ENCODE peak calls at places on chromosomes 1 and 21, in four cellular contexts. One of them, this sample, is unnamed.

GRCh38 chr1:207071426-207071825 is 17.2 kb upstream of the C4BPB start:
- DNase-seq in left kidney: no peak
- DNase-seq in fibroblast of gingiva: no peak
- DNase-seq in nucleus accumbens: no peak
- DNase-seq in this sample: no peak

GRCh38 chr1:28273216-28273860 is 14.0 kb downstream of the SESN2 start:
- DNase-seq in left kidney: no peak
- DNase-seq in nucleus accumbens: no peak
- DNase-seq in fibroblast of gingiva: no peak
- DNase-seq in this sample: peak

GRCh38 chr1:40384887-40385286 is 11.4 kb downstream of the SMAP2 start:
- DNase-seq in left kidney: no peak
- DNase-seq in nucleus accumbens: no peak
- DNase-seq in fibroblast of gingiva: no peak
- DNase-seq in this sample: no peak

GRCh38 chr1:111491070-111491469 is 12.4 kb downstream of the ADORA3 start:
- DNase-seq in fibroblast of gingiva: no peak
- DNase-seq in left kidney: no peak
- DNase-seq in nucleus accumbens: no peak
- DNase-seq in this sample: no peak

GRCh38 chr21:44502559-44502958 is 37.4 kb downstream of the KRTAP10-1 start:
- DNase-seq in left kidney: no peak
- DNase-seq in fibroblast of gingiva: no peak
- DNase-seq in nucleus accumbens: no peak
- DNase-seq in this sample: no peak

GRCh38 chr21:33732038-33732437 is 89.7 kb downstream of the ITSN1 start:
- DNase-seq in fibroblast of gingiva: no peak
- DNase-seq in nucleus accumbens: no peak
- DNase-seq in left kidney: no peak
- DNase-seq in this sample: no peak

GRCh38 chr1:103220503-103221095 is 112.3 kb upstream of the COL11A1 start:
- DNase-seq in nucleus accumbens: no peak
- DNase-seq in fibroblast of gingiva: peak
- DNase-seq in left kidney: peak
- DNase-seq in this sample: peak

GRCh38 chr1:71080178-71080781 is 555 bp downstream of the ZRANB2 start:
- DNase-seq in left kidney: peak
- DNase-seq in fibroblast of gingiva: no peak
- DNase-seq in nucleus accumbens: no peak
- DNase-seq in this sample: peak

GRCh38 chr21:34875830-34876229 is 173.3 kb downstream of the RUNX1 start:
- DNase-seq in fibroblast of gingiva: peak
- DNase-seq in nucleus accumbens: no peak
- DNase-seq in left kidney: no peak
- DNase-seq in this sample: peak

GRCh38 chr1:230268371-230269170 is 157.6 kb downstream of the PGBD5 start:
- DNase-seq in fibroblast of gingiva: peak
- DNase-seq in left kidney: peak
- DNase-seq in nucleus accumbens: peak
- DNase-seq in this sample: peak

GRCh38 chr1:197614916-197615692 is 160.2 kb downstream of the DENND1B start:
- DNase-seq in left kidney: peak
- DNase-seq in nucleus accumbens: peak
- DNase-seq in fibroblast of gingiva: peak
- DNase-seq in this sample: peak

GRCh38 chr1:42748461-42749410 is 8.7 kb upstream of the CLDN19 start:
- DNase-seq in fibroblast of gingiva: no peak
- DNase-seq in nucleus accumbens: no peak
- DNase-seq in left kidney: no peak
- DNase-seq in this sample: no peak

GRCh38 chr1:67755619-67756018 is 70.6 kb downstream of the GADD45A start:
- DNase-seq in nucleus accumbens: no peak
- DNase-seq in left kidney: no peak
- DNase-seq in fibroblast of gingiva: peak
- DNase-seq in this sample: peak

GRCh38 chr1:155226188-155226909 is 17.9 kb downstream of the MTX1 start:
- DNase-seq in left kidney: peak
- DNase-seq in nucleus accumbens: peak
- DNase-seq in fibroblast of gingiva: peak
- DNase-seq in this sample: peak

GRCh38 chr1:221602866-221603265 is 139.0 kb downstream of the DUSP10 start:
- DNase-seq in nucleus accumbens: no peak
- DNase-seq in fibroblast of gingiva: peak
- DNase-seq in left kidney: no peak
- DNase-seq in this sample: peak

GRCh38 chr1:71717186-71717585 is 565.2 kb downstream of the NEGR1 start:
- DNase-seq in fibroblast of gingiva: peak
- DNase-seq in left kidney: no peak
- DNase-seq in nucleus accumbens: no peak
- DNase-seq in this sample: no peak

This sample was measured in EH.